ENCODE peak calls at places on chromosomes 4 and X, in eight cellular contexts. One of them, this sample, is unnamed.

GRCh38 chr4:93084599-93085305 is 743.8 kb upstream of the ATOH1 start:
- DNase-seq in stimulated activated naive CD8-positive, alpha-beta T cell treated with anti-CD3 and anti-CD28 coated beads, Interleukin-15, Interleukin-2, amounts not matched to agents 100 U/mL and 50 U/mL, for 24 hours: no peak
- DNase-seq in central memory CD4-positive, alpha-beta T cell: no peak
- DNase-seq in GM04503: no peak
- DNase-seq in H4: no peak
- DNase-seq in fibroblast of villous mesenchyme: no peak
- DNase-seq in Daoy: no peak
- DNase-seq in activated B cell treated with CpG ODN at 0.5 μM for 24 hours: no peak
- DNase-seq in this sample: no peak

GRCh38 chr4:30720656-30721352 is 635 bp downstream of the PCDH7 start:
- DNase-seq in GM04503: no peak
- DNase-seq in stimulated activated naive CD8-positive, alpha-beta T cell treated with anti-CD3 and anti-CD28 coated beads, Interleukin-15, Interleukin-2, amounts not matched to agents 100 U/mL and 50 U/mL, for 24 hours: peak
- DNase-seq in Daoy: peak
- DNase-seq in H4: peak
- DNase-seq in fibroblast of villous mesenchyme: peak
- DNase-seq in central memory CD4-positive, alpha-beta T cell: no peak
- DNase-seq in activated B cell treated with CpG ODN at 0.5 μM for 24 hours: no peak
- DNase-seq in this sample: peak

GRCh38 chrX:70554523-70554922 is 109.9 kb downstream of the DLG3 start:
- DNase-seq in GM04503: peak
- DNase-seq in activated B cell treated with CpG ODN at 0.5 μM for 24 hours: no peak
- DNase-seq in fibroblast of villous mesenchyme: peak
- DNase-seq in central memory CD4-positive, alpha-beta T cell: no peak
- DNase-seq in Daoy: no peak
- DNase-seq in stimulated activated naive CD8-positive, alpha-beta T cell treated with anti-CD3 and anti-CD28 coated beads, Interleukin-15, Interleukin-2, amounts not matched to agents 100 U/mL and 50 U/mL, for 24 hours: no peak
- DNase-seq in H4: no peak
- DNase-seq in this sample: no peak

GRCh38 chr4:106690487-106690886 is 321.9 kb upstream of the GIMD1 start:
- DNase-seq in stimulated activated naive CD8-positive, alpha-beta T cell treated with anti-CD3 and anti-CD28 coated beads, Interleukin-15, Interleukin-2, amounts not matched to agents 100 U/mL and 50 U/mL, for 24 hours: no peak
- DNase-seq in activated B cell treated with CpG ODN at 0.5 μM for 24 hours: no peak
- DNase-seq in GM04503: no peak
- DNase-seq in central memory CD4-positive, alpha-beta T cell: no peak
- DNase-seq in Daoy: no peak
- DNase-seq in fibroblast of villous mesenchyme: peak
- DNase-seq in H4: peak
- DNase-seq in this sample: peak

GRCh38 chr4:6840062-6840976 is 57.8 kb downstream of the KIAA0232 start:
- DNase-seq in GM04503: peak
- DNase-seq in central memory CD4-positive, alpha-beta T cell: no peak
- DNase-seq in activated B cell treated with CpG ODN at 0.5 μM for 24 hours: no peak
- DNase-seq in fibroblast of villous mesenchyme: peak
- DNase-seq in Daoy: peak
- DNase-seq in H4: peak
- DNase-seq in stimulated activated naive CD8-positive, alpha-beta T cell treated with anti-CD3 and anti-CD28 coated beads, Interleukin-15, Interleukin-2, amounts not matched to agents 100 U/mL and 50 U/mL, for 24 hours: no peak
- DNase-seq in this sample: peak

GRCh38 chr4:77443941-77444340 is 161.7 kb upstream of the CXCL13 start:
- DNase-seq in activated B cell treated with CpG ODN at 0.5 μM for 24 hours: no peak
- DNase-seq in GM04503: peak
- DNase-seq in Daoy: no peak
- DNase-seq in central memory CD4-positive, alpha-beta T cell: no peak
- DNase-seq in H4: no peak
- DNase-seq in stimulated activated naive CD8-positive, alpha-beta T cell treated with anti-CD3 and anti-CD28 coated beads, Interleukin-15, Interleukin-2, amounts not matched to agents 100 U/mL and 50 U/mL, for 24 hours: no peak
- DNase-seq in fibroblast of villous mesenchyme: peak
- DNase-seq in this sample: no peak

GRCh38 chr4:25884040-25884788 is 21.4 kb upstream of the SEL1L3 start:
- DNase-seq in stimulated activated naive CD8-positive, alpha-beta T cell treated with anti-CD3 and anti-CD28 coated beads, Interleukin-15, Interleukin-2, amounts not matched to agents 100 U/mL and 50 U/mL, for 24 hours: no peak
- DNase-seq in GM04503: no peak
- DNase-seq in central memory CD4-positive, alpha-beta T cell: no peak
- DNase-seq in activated B cell treated with CpG ODN at 0.5 μM for 24 hours: no peak
- DNase-seq in H4: peak
- DNase-seq in fibroblast of villous mesenchyme: peak
- DNase-seq in Daoy: peak
- DNase-seq in this sample: peak

GRCh38 chr4:61004651-61005170 is 195.4 kb upstream of the ADGRL3 start:
- DNase-seq in fibroblast of villous mesenchyme: no peak
- DNase-seq in stimulated activated naive CD8-positive, alpha-beta T cell treated with anti-CD3 and anti-CD28 coated beads, Interleukin-15, Interleukin-2, amounts not matched to agents 100 U/mL and 50 U/mL, for 24 hours: no peak
- DNase-seq in GM04503: no peak
- DNase-seq in central memory CD4-positive, alpha-beta T cell: no peak
- DNase-seq in H4: no peak
- DNase-seq in Daoy: no peak
- DNase-seq in activated B cell treated with CpG ODN at 0.5 μM for 24 hours: no peak
- DNase-seq in this sample: no peak

GRCh38 chrX:13485167-13485566 is 84.2 kb upstream of the EGFL6 start:
- DNase-seq in activated B cell treated with CpG ODN at 0.5 μM for 24 hours: no peak
- DNase-seq in stimulated activated naive CD8-positive, alpha-beta T cell treated with anti-CD3 and anti-CD28 coated beads, Interleukin-15, Interleukin-2, amounts not matched to agents 100 U/mL and 50 U/mL, for 24 hours: no peak
- DNase-seq in GM04503: no peak
- DNase-seq in H4: no peak
- DNase-seq in Daoy: no peak
- DNase-seq in central memory CD4-positive, alpha-beta T cell: no peak
- DNase-seq in fibroblast of villous mesenchyme: no peak
- DNase-seq in this sample: no peak

GRCh38 chr4:54224960-54225670 is 4.0 kb upstream of the PDGFRA start:
- DNase-seq in activated B cell treated with CpG ODN at 0.5 μM for 24 hours: no peak
- DNase-seq in stimulated activated naive CD8-positive, alpha-beta T cell treated with anti-CD3 and anti-CD28 coated beads, Interleukin-15, Interleukin-2, amounts not matched to agents 100 U/mL and 50 U/mL, for 24 hours: no peak
- DNase-seq in fibroblast of villous mesenchyme: no peak
- DNase-seq in central memory CD4-positive, alpha-beta T cell: no peak
- DNase-seq in H4: no peak
- DNase-seq in GM04503: no peak
- DNase-seq in Daoy: no peak
- DNase-seq in this sample: no peak

GRCh38 chr4:157012781-157013180 is 41.2 kb upstream of the PDGFC start:
- DNase-seq in Daoy: no peak
- DNase-seq in activated B cell treated with CpG ODN at 0.5 μM for 24 hours: no peak
- DNase-seq in H4: no peak
- DNase-seq in central memory CD4-positive, alpha-beta T cell: no peak
- DNase-seq in GM04503: peak
- DNase-seq in stimulated activated naive CD8-positive, alpha-beta T cell treated with anti-CD3 and anti-CD28 coated beads, Interleukin-15, Interleukin-2, amounts not matched to agents 100 U/mL and 50 U/mL, for 24 hours: no peak
- DNase-seq in fibroblast of villous mesenchyme: peak
- DNase-seq in this sample: no peak

GRCh38 chr4:148814030-148814429 is 371.8 kb upstream of the NR3C2 start:
- DNase-seq in Daoy: no peak
- DNase-seq in H4: no peak
- DNase-seq in fibroblast of villous mesenchyme: no peak
- DNase-seq in activated B cell treated with CpG ODN at 0.5 μM for 24 hours: no peak
- DNase-seq in stimulated activated naive CD8-positive, alpha-beta T cell treated with anti-CD3 and anti-CD28 coated beads, Interleukin-15, Interleukin-2, amounts not matched to agents 100 U/mL and 50 U/mL, for 24 hours: no peak
- DNase-seq in central memory CD4-positive, alpha-beta T cell: no peak
- DNase-seq in GM04503: no peak
- DNase-seq in this sample: no peak

GRCh38 chrX:22060451-22060940 is 28.4 kb downstream of the PHEX start:
- DNase-seq in H4: no peak
- DNase-seq in Daoy: no peak
- DNase-seq in central memory CD4-positive, alpha-beta T cell: no peak
- DNase-seq in fibroblast of villous mesenchyme: peak
- DNase-seq in activated B cell treated with CpG ODN at 0.5 μM for 24 hours: no peak
- DNase-seq in GM04503: no peak
- DNase-seq in stimulated activated naive CD8-positive, alpha-beta T cell treated with anti-CD3 and anti-CD28 coated beads, Interleukin-15, Interleukin-2, amounts not matched to agents 100 U/mL and 50 U/mL, for 24 hours: no peak
- DNase-seq in this sample: peak

GRCh38 chr4:10421344-10422055 is 35.7 kb downstream of the ZNF518B start:
- DNase-seq in fibroblast of villous mesenchyme: no peak
- DNase-seq in activated B cell treated with CpG ODN at 0.5 μM for 24 hours: no peak
- DNase-seq in Daoy: peak
- DNase-seq in H4: no peak
- DNase-seq in central memory CD4-positive, alpha-beta T cell: no peak
- DNase-seq in GM04503: no peak
- DNase-seq in stimulated activated naive CD8-positive, alpha-beta T cell treated with anti-CD3 and anti-CD28 coated beads, Interleukin-15, Interleukin-2, amounts not matched to agents 100 U/mL and 50 U/mL, for 24 hours: no peak
- DNase-seq in this sample: no peak

GRCh38 chrX:15356444-15356843 is 21.1 kb upstream of the PIGA start:
- DNase-seq in central memory CD4-positive, alpha-beta T cell: no peak
- DNase-seq in Daoy: no peak
- DNase-seq in H4: no peak
- DNase-seq in activated B cell treated with CpG ODN at 0.5 μM for 24 hours: no peak
- DNase-seq in GM04503: no peak
- DNase-seq in fibroblast of villous mesenchyme: peak
- DNase-seq in stimulated activated naive CD8-positive, alpha-beta T cell treated with anti-CD3 and anti-CD28 coated beads, Interleukin-15, Interleukin-2, amounts not matched to agents 100 U/mL and 50 U/mL, for 24 hours: no peak
- DNase-seq in this sample: no peak

GRCh38 chr4:139599594-139600374 is 43.8 kb upstream of the SETD7 start:
- DNase-seq in GM04503: no peak
- DNase-seq in activated B cell treated with CpG ODN at 0.5 μM for 24 hours: no peak
- DNase-seq in stimulated activated naive CD8-positive, alpha-beta T cell treated with anti-CD3 and anti-CD28 coated beads, Interleukin-15, Interleukin-2, amounts not matched to agents 100 U/mL and 50 U/mL, for 24 hours: no peak
- DNase-seq in H4: no peak
- DNase-seq in central memory CD4-positive, alpha-beta T cell: no peak
- DNase-seq in Daoy: no peak
- DNase-seq in fibroblast of villous mesenchyme: no peak
- DNase-seq in this sample: peak

GRCh38 chr4:137641554-137641953 is 109.3 kb upstream of the PCDH18 start:
- DNase-seq in GM04503: no peak
- DNase-seq in Daoy: no peak
- DNase-seq in fibroblast of villous mesenchyme: peak
- DNase-seq in activated B cell treated with CpG ODN at 0.5 μM for 24 hours: no peak
- DNase-seq in stimulated activated naive CD8-positive, alpha-beta T cell treated with anti-CD3 and anti-CD28 coated beads, Interleukin-15, Interleukin-2, amounts not matched to agents 100 U/mL and 50 U/mL, for 24 hours: no peak
- DNase-seq in H4: no peak
- DNase-seq in central memory CD4-positive, alpha-beta T cell: no peak
- DNase-seq in this sample: no peak

GRCh38 chrX:31508338-31508737 is 436.5 kb upstream of the FTHL17 start:
- DNase-seq in activated B cell treated with CpG ODN at 0.5 μM for 24 hours: no peak
- DNase-seq in stimulated activated naive CD8-positive, alpha-beta T cell treated with anti-CD3 and anti-CD28 coated beads, Interleukin-15, Interleukin-2, amounts not matched to agents 100 U/mL and 50 U/mL, for 24 hours: no peak
- DNase-seq in fibroblast of villous mesenchyme: peak
- DNase-seq in Daoy: no peak
- DNase-seq in GM04503: no peak
- DNase-seq in H4: no peak
- DNase-seq in central memory CD4-positive, alpha-beta T cell: no peak
- DNase-seq in this sample: peak

GRCh38 chrX:38515291-38515690 is 46.1 kb upstream of the TSPAN7 start:
- DNase-seq in Daoy: no peak
- DNase-seq in GM04503: no peak
- DNase-seq in stimulated activated naive CD8-positive, alpha-beta T cell treated with anti-CD3 and anti-CD28 coated beads, Interleukin-15, Interleukin-2, amounts not matched to agents 100 U/mL and 50 U/mL, for 24 hours: no peak
- DNase-seq in central memory CD4-positive, alpha-beta T cell: no peak
- DNase-seq in fibroblast of villous mesenchyme: no peak
- DNase-seq in activated B cell treated with CpG ODN at 0.5 μM for 24 hours: no peak
- DNase-seq in H4: no peak
- DNase-seq in this sample: no peak

This sample was measured in HT1080.